ENCODE peak calls at places on chromosomes 2 and 18, in six cellular contexts. One of them, this sample, is unnamed.

GRCh38 chr2:26615336-26616031 is 25.7 kb downstream of the CIB4 start:
- DNase-seq in stimulated activated naive CD4-positive, alpha-beta T cell: no peak
- DNase-seq in NAMALWA: peak
- DNase-seq in activated T-helper 1 cell treated with anti-CD3 and anti-CD28 coated beads, Interleukin-2, amount 50 U/mL, for 16 hours: no peak
- DNase-seq in CD8-positive, alpha-beta memory T cell: no peak
- DNase-seq in NCI-H1092 treated with DMSO at 0.1 percent for 48 hours: no peak
- DNase-seq in this sample: no peak

GRCh38 chr18:57959278-57959677 is 84.7 kb upstream of the NEDD4L start:
- DNase-seq in activated T-helper 1 cell treated with anti-CD3 and anti-CD28 coated beads, Interleukin-2, amount 50 U/mL, for 16 hours: no peak
- DNase-seq in NAMALWA: peak
- DNase-seq in stimulated activated naive CD4-positive, alpha-beta T cell: no peak
- DNase-seq in CD8-positive, alpha-beta memory T cell: no peak
- DNase-seq in NCI-H1092 treated with DMSO at 0.1 percent for 48 hours: peak
- DNase-seq in this sample: peak

GRCh38 chr18:22180722-22181121 is 11.3 kb downstream of the GATA6 start:
- DNase-seq in activated T-helper 1 cell treated with anti-CD3 and anti-CD28 coated beads, Interleukin-2, amount 50 U/mL, for 16 hours: no peak
- DNase-seq in stimulated activated naive CD4-positive, alpha-beta T cell: no peak
- DNase-seq in NCI-H1092 treated with DMSO at 0.1 percent for 48 hours: no peak
- DNase-seq in CD8-positive, alpha-beta memory T cell: no peak
- DNase-seq in NAMALWA: no peak
- DNase-seq in this sample: no peak

GRCh38 chr2:45741451-45741850 is 90.0 kb downstream of the PRKCE start:
- DNase-seq in NCI-H1092 treated with DMSO at 0.1 percent for 48 hours: no peak
- DNase-seq in activated T-helper 1 cell treated with anti-CD3 and anti-CD28 coated beads, Interleukin-2, amount 50 U/mL, for 16 hours: no peak
- DNase-seq in CD8-positive, alpha-beta memory T cell: no peak
- DNase-seq in stimulated activated naive CD4-positive, alpha-beta T cell: no peak
- DNase-seq in NAMALWA: no peak
- DNase-seq in this sample: no peak

GRCh38 chr2:196324212-196324611 is 152.8 kb upstream of the STK17B start:
- DNase-seq in activated T-helper 1 cell treated with anti-CD3 and anti-CD28 coated beads, Interleukin-2, amount 50 U/mL, for 16 hours: no peak
- DNase-seq in stimulated activated naive CD4-positive, alpha-beta T cell: no peak
- DNase-seq in NAMALWA: no peak
- DNase-seq in NCI-H1092 treated with DMSO at 0.1 percent for 48 hours: no peak
- DNase-seq in CD8-positive, alpha-beta memory T cell: no peak
- DNase-seq in this sample: no peak

GRCh38 chr2:107597507-107597906 is 229.2 kb upstream of the RGPD4 start:
- DNase-seq in NCI-H1092 treated with DMSO at 0.1 percent for 48 hours: no peak
- DNase-seq in CD8-positive, alpha-beta memory T cell: no peak
- DNase-seq in stimulated activated naive CD4-positive, alpha-beta T cell: no peak
- DNase-seq in activated T-helper 1 cell treated with anti-CD3 and anti-CD28 coated beads, Interleukin-2, amount 50 U/mL, for 16 hours: no peak
- DNase-seq in NAMALWA: no peak
- DNase-seq in this sample: no peak

GRCh38 chr2:206164261-206164862 is 4.7 kb downstream of the EEF1B2 start:
- DNase-seq in activated T-helper 1 cell treated with anti-CD3 and anti-CD28 coated beads, Interleukin-2, amount 50 U/mL, for 16 hours: no peak
- DNase-seq in stimulated activated naive CD4-positive, alpha-beta T cell: peak
- DNase-seq in NAMALWA: peak
- DNase-seq in NCI-H1092 treated with DMSO at 0.1 percent for 48 hours: no peak
- DNase-seq in CD8-positive, alpha-beta memory T cell: no peak
- DNase-seq in this sample: peak

GRCh38 chr2:101124684-101125366 is 26.4 kb downstream of the TBC1D8 start:
- DNase-seq in NAMALWA: no peak
- DNase-seq in activated T-helper 1 cell treated with anti-CD3 and anti-CD28 coated beads, Interleukin-2, amount 50 U/mL, for 16 hours: no peak
- DNase-seq in CD8-positive, alpha-beta memory T cell: no peak
- DNase-seq in stimulated activated naive CD4-positive, alpha-beta T cell: no peak
- DNase-seq in NCI-H1092 treated with DMSO at 0.1 percent for 48 hours: no peak
- DNase-seq in this sample: no peak

GRCh38 chr2:18156421-18156820 is 278.0 kb downstream of the KCNS3 start:
- DNase-seq in CD8-positive, alpha-beta memory T cell: no peak
- DNase-seq in NCI-H1092 treated with DMSO at 0.1 percent for 48 hours: no peak
- DNase-seq in stimulated activated naive CD4-positive, alpha-beta T cell: no peak
- DNase-seq in activated T-helper 1 cell treated with anti-CD3 and anti-CD28 coated beads, Interleukin-2, amount 50 U/mL, for 16 hours: no peak
- DNase-seq in NAMALWA: no peak
- DNase-seq in this sample: no peak

GRCh38 chr2:54212456-54212855 is 43.6 kb downstream of the TSPYL6 start:
- DNase-seq in NCI-H1092 treated with DMSO at 0.1 percent for 48 hours: no peak
- DNase-seq in activated T-helper 1 cell treated with anti-CD3 and anti-CD28 coated beads, Interleukin-2, amount 50 U/mL, for 16 hours: no peak
- DNase-seq in CD8-positive, alpha-beta memory T cell: no peak
- DNase-seq in stimulated activated naive CD4-positive, alpha-beta T cell: no peak
- DNase-seq in NAMALWA: no peak
- DNase-seq in this sample: no peak

GRCh38 chr2:75494137-75494769 is 66.5 kb downstream of the EVA1A start:
- DNase-seq in NCI-H1092 treated with DMSO at 0.1 percent for 48 hours: no peak
- DNase-seq in CD8-positive, alpha-beta memory T cell: no peak
- DNase-seq in activated T-helper 1 cell treated with anti-CD3 and anti-CD28 coated beads, Interleukin-2, amount 50 U/mL, for 16 hours: no peak
- DNase-seq in NAMALWA: no peak
- DNase-seq in stimulated activated naive CD4-positive, alpha-beta T cell: no peak
- DNase-seq in this sample: no peak

GRCh38 chr2:11866358-11867335 is 120.2 kb downstream of the LPIN1 start:
- DNase-seq in NAMALWA: no peak
- DNase-seq in CD8-positive, alpha-beta memory T cell: no peak
- DNase-seq in stimulated activated naive CD4-positive, alpha-beta T cell: no peak
- DNase-seq in activated T-helper 1 cell treated with anti-CD3 and anti-CD28 coated beads, Interleukin-2, amount 50 U/mL, for 16 hours: no peak
- DNase-seq in NCI-H1092 treated with DMSO at 0.1 percent for 48 hours: peak
- DNase-seq in this sample: no peak

GRCh38 chr2:127506502-127506901 is 19.8 kb downstream of the IWS1 start:
- DNase-seq in NCI-H1092 treated with DMSO at 0.1 percent for 48 hours: no peak
- DNase-seq in CD8-positive, alpha-beta memory T cell: no peak
- DNase-seq in NAMALWA: no peak
- DNase-seq in activated T-helper 1 cell treated with anti-CD3 and anti-CD28 coated beads, Interleukin-2, amount 50 U/mL, for 16 hours: no peak
- DNase-seq in stimulated activated naive CD4-positive, alpha-beta T cell: no peak
- DNase-seq in this sample: no peak

This sample was measured in MM.1S.